ENCODE peak calls at places on chromosomes 6 and 20, in nine cellular contexts. K, W, O, I, M, P, N, T and B are unnamed samples.

GRCh38 chr20:25623225-25623735 is 534 bp downstream of the NANP start:
- DNase-seq in O (peak), I (peak), T (peak), P (no peak), W (peak), M (peak), K (no peak), N (no peak), B (no peak)

GRCh38 chr6:28956331-28956730 is 32.5 kb upstream of the TRIM27 start:
- DNase-seq in W (no peak), O (no peak), I (no peak), K (no peak), N (no peak), M (no peak), T (no peak), P (no peak), B (no peak)

GRCh38 chr20:18058661-18059467 is 1.1 kb upstream of the OVOL2 start:
- DNase-seq in K (peak), T (peak), P (no peak), I (peak), O (no peak), M (no peak), W (no peak), N (no peak), B (no peak)

GRCh38 chr6:2396292-2396691 is 150.9 kb upstream of the GMDS start:
- DNase-seq in K (no peak), W (no peak), T (no peak), N (no peak), I (no peak), O (no peak), P (no peak), M (no peak), B (no peak)

GRCh38 chr6:74717591-74717990 is 488.3 kb downstream of the COL12A1 start:
- DNase-seq in P (no peak), W (no peak), K (no peak), N (no peak), O (no peak), T (no peak), M (no peak), I (no peak), B (no peak)

GRCh38 chr6:122734529-122735203 is 44.9 kb upstream of the FABP7 start:
- DNase-seq in N (no peak), T (no peak), K (no peak), M (no peak), P (no peak), I (no peak), O (no peak), W (no peak), B (no peak)

GRCh38 chr6:138654715-138655634 is 118.6 kb upstream of the CCDC28A start:
- DNase-seq in O (no peak), T (no peak), M (peak), W (no peak), K (no peak), P (peak), N (peak), I (no peak), B (no peak)

GRCh38 chr6:77015350-77015749 is 447.9 kb downstream of the HTR1B start:
- DNase-seq in M (peak), P (peak), I (no peak), W (no peak), T (no peak), N (peak), O (no peak), K (no peak), B (no peak)

GRCh38 chr20:34709836-34710567 is 5.9 kb downstream of the TP53INP2 start:
- DNase-seq in K (no peak), O (no peak), T (no peak), N (no peak), I (peak), P (peak), M (peak), W (peak), B (no peak)

GRCh38 chr20:56003966-56004365 is 1.4 kb downstream of the CBLN4 start:
- DNase-seq in K (no peak), I (no peak), W (no peak), P (no peak), M (no peak), N (no peak), T (no peak), O (no peak), B (no peak)

GRCh38 chr6:44538841-44539240 is 151.3 kb downstream of the CDC5L start:
- DNase-seq in P (no peak), I (no peak), M (no peak), O (no peak), W (no peak), N (no peak), K (no peak), T (no peak), B (no peak)

GRCh38 chr6:3749991-3750323 is 1.6 kb downstream of the PXDC1 start:
- DNase-seq in I (peak), O (no peak), W (no peak), N (no peak), T (no peak), M (peak), P (peak), K (no peak), B (no peak)

GRCh38 chr20:35404614-35405259 is 7.0 kb downstream of the UQCC1 start:
- DNase-seq in O (no peak), M (no peak), T (no peak), W (no peak), I (no peak), P (no peak), K (no peak), N (no peak), B (no peak)

GRCh38 chr20:31708839-31709534 is 13.7 kb downstream of the BCL2L1 start:
- DNase-seq in P (no peak), K (no peak), W (peak), I (no peak), M (no peak), T (no peak), O (peak), N (no peak), B (no peak)

GRCh38 chr20:56215115-56215514 is 33.4 kb upstream of the MC3R start:
- DNase-seq in W (no peak), P (no peak), T (no peak), K (no peak), I (no peak), M (no peak), O (no peak), N (no peak), B (no peak)

GRCh38 chr20:58048096-58048702 is 180.3 kb downstream of the ANKRD60 start:
- DNase-seq in T (peak), I (peak), W (no peak), N (peak), K (no peak), P (peak), O (peak), M (peak), B (no peak)

GRCh38 chr20:16020971-16021370 is 552.3 kb downstream of the KIF16B start:
- DNase-seq in W (no peak), O (no peak), K (no peak), M (peak), N (peak), I (no peak), P (no peak), T (peak), B (no peak)

GRCh38 chr20:21278829-21279228 is 24.3 kb upstream of the XRN2 start:
- DNase-seq in M (no peak), T (no peak), N (no peak), K (no peak), O (no peak), W (no peak), P (no peak), I (no peak), B (no peak)

GRCh38 chr6:156795825-156796224 is 18.6 kb downstream of the ARID1B start:
- DNase-seq in T (no peak), P (no peak), M (no peak), N (no peak), I (no peak), K (no peak), W (no peak), O (no peak), B (no peak)

GRCh38 chr20:50054626-50055511 is 58.1 kb downstream of the UBE2V1 start:
- DNase-seq in M (peak), W (no peak), K (no peak), I (no peak), T (no peak), O (no peak), P (no peak), N (no peak), B (no peak)

GRCh38 chr20:49165611-49166010 is 22.5 kb downstream of the STAU1 start:
- DNase-seq in M (no peak), T (no peak), N (no peak), O (no peak), K (no peak), W (no peak), I (no peak), P (no peak), B (no peak)

GRCh38 chr6:133241901-133242760 is 974 bp downstream of the EYA4 start:
- DNase-seq in P (peak), O (no peak), W (peak), I (no peak), M (peak), T (peak), N (no peak), K (no peak), B (no peak)

GRCh38 chr6:75532521-75532920 is 38.9 kb upstream of the FILIP1 start:
- DNase-seq in I (no peak), W (no peak), N (no peak), O (no peak), M (peak), K (no peak), P (no peak), T (no peak), B (no peak)

GRCh38 chr6:21396313-21396712 is 197.2 kb upstream of the SOX4 start:
- DNase-seq in K (no peak), T (no peak), W (no peak), P (no peak), O (no peak), N (peak), I (no peak), M (peak), B (no peak)

DNA sequence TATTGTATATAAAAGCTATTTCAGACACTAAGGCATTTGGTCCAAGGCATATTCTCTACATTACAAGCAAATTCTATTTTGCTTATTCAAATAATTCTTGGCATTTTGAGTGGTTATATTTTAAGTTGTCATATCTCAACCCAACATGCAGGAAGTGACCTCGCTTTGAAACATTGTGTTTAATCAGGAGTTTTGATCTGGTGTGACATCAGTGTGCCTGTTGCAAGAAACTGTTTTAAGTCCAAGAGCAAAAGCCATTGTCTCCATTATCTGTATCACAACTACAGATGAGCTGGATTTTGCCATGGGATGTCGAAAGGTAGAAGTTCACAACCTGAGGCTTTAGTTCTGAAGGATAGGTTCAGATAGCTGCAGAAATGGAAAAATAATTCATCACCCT is 509.9 kb upstream of the ID4 start:
- DNase-seq in N (no peak), M (peak), O (no peak), K (no peak), P (no peak), I (no peak), W (no peak), T (no peak), B (no peak)
- H3K27ac ChIP-seq in N (peak), M (no peak), O (no peak), K (no peak), P (no peak), I (no peak), W (no peak), T (no peak), B (no peak)

GRCh38 chr6:13788820-13789219 is 25.5 kb downstream of the MCUR1 start:
- DNase-seq in P (no peak), N (no peak), M (no peak), I (no peak), W (no peak), K (no peak), O (no peak), T (no peak), B (no peak)

GRCh38 chr6:13787146-13787545 is 27.2 kb downstream of the MCUR1 start:
- DNase-seq in W (no peak), I (no peak), O (no peak), K (no peak), P (peak), M (peak), N (no peak), T (no peak), B (no peak)
- H3K27ac ChIP-seq in W (no peak), I (no peak), O (no peak), K (no peak), P (no peak), M (peak), N (no peak), T (no peak), B (no peak)

DNA sequence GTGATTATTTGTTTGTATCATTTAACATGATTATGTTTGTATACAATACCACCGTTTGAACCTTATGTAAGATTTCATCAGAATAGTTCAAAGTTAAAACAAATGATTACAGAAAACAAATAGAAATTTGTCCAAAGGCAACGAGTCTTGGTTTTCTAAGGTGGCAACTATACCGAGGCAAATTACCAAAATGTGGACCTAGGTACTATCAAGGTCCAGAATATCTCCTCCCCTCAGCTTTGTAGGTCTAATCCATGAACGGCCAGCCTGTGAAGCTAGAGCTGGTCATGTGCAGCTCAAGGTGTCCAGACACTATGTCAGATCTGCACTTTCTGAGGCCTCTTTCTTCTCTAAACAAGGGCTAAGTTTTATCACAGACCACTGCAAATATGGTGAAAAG is 151.7 kb upstream of the BEND3 start:
- DNase-seq in M (no peak), T (no peak), O (no peak), P (no peak), K (no peak), N (no peak), I (no peak), W (no peak), B (no peak)
- H3K27ac ChIP-seq in M (no peak), T (no peak), O (no peak), P (no peak), K (no peak), N (no peak), I (no peak), W (no peak), B (no peak)

GRCh38 chr6:1388927-1389790 is at the start of gene FOXF2:
- DNase-seq in I (no peak), P (no peak), W (no peak), M (no peak), T (peak), O (no peak), K (no peak), N (no peak), B (no peak)

GRCh38 chr6:1386310-1386709 is 3.1 kb upstream of the FOXF2 start:
- DNase-seq in K (no peak), P (no peak), T (no peak), O (no peak), M (no peak), I (no peak), N (no peak), W (no peak), B (no peak)

GRCh38 chr6:1389791-1390070 is 355 bp downstream of the FOXF2 start:
- DNase-seq in M (no peak), K (no peak), W (peak), T (no peak), I (no peak), O (no peak), N (no peak), P (no peak), B (no peak)

GRCh38 chr6:1388081-1388926 is 1.1 kb upstream of the FOXF2 start:
- DNase-seq in W (no peak), T (no peak), K (no peak), M (no peak), O (no peak), N (no peak), P (no peak), I (no peak), B (no peak)

GRCh38 chr6:1387632-1388031 is 1.7 kb upstream of the FOXF2 start:
- DNase-seq in W (no peak), M (no peak), O (no peak), N (no peak), I (no peak), P (no peak), K (no peak), T (no peak), B (no peak)
- H3K27ac ChIP-seq in W (no peak), M (no peak), O (no peak), N (no peak), I (no peak), P (no peak), K (no peak), T (peak), B (no peak)

DNA sequence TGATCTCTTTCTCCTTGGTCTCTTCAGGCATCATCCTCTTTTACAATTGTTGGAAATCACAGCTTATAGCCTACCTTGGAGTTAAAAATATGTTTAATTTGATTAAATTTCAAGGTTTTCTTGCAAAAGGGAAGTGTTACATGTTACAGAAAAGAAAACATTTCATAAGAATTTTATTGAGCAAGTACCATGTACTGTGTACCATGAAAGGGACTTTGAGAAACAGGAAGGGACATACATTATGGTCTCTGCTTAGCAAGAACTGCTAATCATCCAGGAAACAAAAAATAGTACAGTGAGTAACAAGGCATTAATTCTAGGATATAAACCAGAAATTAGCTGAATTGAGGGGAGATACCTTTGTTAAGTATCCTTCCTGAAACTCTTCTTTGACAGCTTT is 145.3 kb upstream of the SPACA1 start:
- DNase-seq in O (no peak), N (no peak), W (no peak), I (no peak), K (no peak), T (no peak), M (no peak), P (no peak), B (no peak)
- H3K27ac ChIP-seq in O (no peak), N (no peak), W (peak), I (no peak), K (no peak), T (no peak), M (no peak), P (no peak), B (no peak)

GRCh38 chr20:60754866-60755265 is 497.2 kb upstream of the CDH4 start:
- DNase-seq in M (no peak), W (no peak), O (no peak), P (no peak), I (no peak), K (no peak), T (no peak), N (no peak), B (no peak)

GRCh38 chr20:60751826-60752225 is 500.2 kb upstream of the CDH4 start:
- DNase-seq in P (no peak), M (no peak), W (no peak), N (no peak), I (no peak), K (no peak), T (no peak), O (no peak), B (no peak)

GRCh38 chr20:60749804-60750602 is 502.1 kb upstream of the CDH4 start:
- DNase-seq in O (no peak), K (no peak), W (no peak), I (no peak), P (no peak), T (peak), N (no peak), M (no peak), B (no peak)

GRCh38 chr20:60750909-60751308 is 501.2 kb upstream of the CDH4 start:
- DNase-seq in M (no peak), K (no peak), O (no peak), P (no peak), T (no peak), N (no peak), I (no peak), W (no peak), B (no peak)

GRCh38 chr20:60752741-60753420 is 499.2 kb upstream of the CDH4 start:
- DNase-seq in W (no peak), I (no peak), T (no peak), K (no peak), O (no peak), N (no peak), M (no peak), P (no peak), B (no peak)
- H3K27ac ChIP-seq in W (no peak), I (no peak), T (no peak), K (no peak), O (no peak), N (no peak), M (no peak), P (no peak), B (no peak)